ENCODE peak calls at places on chromosome 7, in eight cellular contexts. K, R, M, U, S, E, B and T are unnamed samples. For H3K27me3, the result is how much of the 10 kb centered on the place peaks cover.

GRCh38 chr7:11985376-11985775 is 153.4 kb upstream of the THSD7A start:
- DNase-seq in R (no peak), E (no peak), K (no peak), M (no peak), U (no peak), B (no peak), S (no peak), T (no peak)

GRCh38 chr7:140358771-140359095 is 39.6 kb downstream of the SLC37A3 start:
- DNase-seq in R (no peak), M (no peak), U (no peak), E (no peak), K (no peak), B (no peak), S (no peak), T (no peak)

GRCh38 chr7:117269895-117270294 is 53.0 kb downstream of the WNT2 start:
- DNase-seq in E (no peak), K (no peak), R (no peak), S (no peak), U (no peak), B (no peak), M (no peak), T (no peak)

GRCh38 chr7:47474937-47475879 is 106.7 kb downstream of the TNS3 start:
- DNase-seq in E (no peak), U (peak), S (peak), M (peak), K (peak), R (peak), B (peak), T (peak)

GRCh38 chr7:98399903-98400537 is 870 bp downstream of the BAIAP2L1 start:
- DNase-seq in R (no peak), E (no peak), M (no peak), U (no peak), S (no peak), B (no peak), K (peak), T (no peak)

GRCh38 chr7:16753932-16754571 is 497 bp downstream of the TSPAN13 start:
- DNase-seq in R (peak), B (no peak), U (peak), K (peak), E (no peak), S (peak), M (no peak), T (peak)

GRCh38 chr7:102455596-102455995 is 9.1 kb downstream of the ALKBH4 start:
- DNase-seq in S (no peak), K (no peak), B (no peak), R (no peak), M (no peak), U (no peak), E (no peak), T (no peak)

GRCh38 chr7:114422478-114423217 is 8.0 kb downstream of the FOXP2 start:
- DNase-seq in B (no peak), R (no peak), E (no peak), M (no peak), S (no peak), K (no peak), U (no peak), T (no peak)

GRCh38 chr7:69912846-69913245 is 314.6 kb downstream of the AUTS2 start:
- DNase-seq in S (no peak), R (no peak), E (no peak), B (no peak), K (no peak), U (no peak), M (no peak), T (no peak)

GRCh38 chr7:16051561-16052280 is 365.2 kb upstream of the MEOX2 start:
- DNase-seq in R (no peak), S (no peak), K (no peak), E (no peak), U (no peak), B (no peak), M (no peak), T (no peak)

GRCh38 chr7:55573526-55573925 is 1.2 kb upstream of the VOPP1 start:
- DNase-seq in M (no peak), B (no peak), U (no peak), E (no peak), S (no peak), R (no peak), K (no peak), T (no peak)

GRCh38 chr7:121595949-121596692 is 200.0 kb upstream of the FAM3C start:
- DNase-seq in U (no peak), E (no peak), R (no peak), S (no peak), B (no peak), K (no peak), M (no peak), T (no peak)

GRCh38 chr7:116075351-116076145 is 45.0 kb upstream of the TFEC start:
- DNase-seq in R (no peak), S (no peak), M (no peak), K (no peak), B (no peak), U (no peak), E (no peak), T (no peak)

GRCh38 chr7:25032774-25033743 is 53.1 kb upstream of the OSBPL3 start:
- DNase-seq in R (no peak), U (no peak), M (no peak), E (no peak), B (no peak), S (no peak), K (no peak), T (no peak)

GRCh38 chr7:41445951-41446350 is 256.9 kb downstream of the INHBA start:
- DNase-seq in R (no peak), S (no peak), M (no peak), B (no peak), U (no peak), E (no peak), K (no peak), T (no peak)

GRCh38 chr7:35004531-35005096 is 32.7 kb downstream of the DPY19L1 start:
- DNase-seq in U (no peak), M (no peak), S (no peak), R (no peak), B (no peak), K (no peak), E (no peak), T (no peak)

GRCh38 chr7:51040777-51041176 is 258.1 kb upstream of the GRB10 start:
- DNase-seq in B (no peak), U (no peak), K (no peak), R (no peak), M (no peak), E (no peak), S (no peak), T (no peak)
- H3K27me3 ChIP-seq in B (under half), U (under half), K (under half), R (under half), M (under half), E (under half), S (under half), T (under half)

GRCh38 chr7:31052841-31053601 is 913 bp downstream of the ADCYAP1R1 start:
- DNase-seq in M (no peak), S (no peak), R (no peak), B (no peak), U (no peak), E (no peak), K (no peak), T (peak)

GRCh38 chr7:31053986-31054385 is 1.9 kb downstream of the ADCYAP1R1 start:
- DNase-seq in K (no peak), B (no peak), U (no peak), S (no peak), E (no peak), R (no peak), M (no peak), T (no peak)

GRCh38 chr7:31052504-31052840 is 364 bp downstream of the ADCYAP1R1 start:
- DNase-seq in K (no peak), E (no peak), B (no peak), M (no peak), R (no peak), S (no peak), U (no peak), T (no peak)

GRCh38 chr7:31049001-31049765 is 2.9 kb upstream of the ADCYAP1R1 start:
- DNase-seq in B (no peak), S (no peak), M (no peak), K (no peak), R (no peak), U (no peak), E (no peak), T (no peak)

DNA sequence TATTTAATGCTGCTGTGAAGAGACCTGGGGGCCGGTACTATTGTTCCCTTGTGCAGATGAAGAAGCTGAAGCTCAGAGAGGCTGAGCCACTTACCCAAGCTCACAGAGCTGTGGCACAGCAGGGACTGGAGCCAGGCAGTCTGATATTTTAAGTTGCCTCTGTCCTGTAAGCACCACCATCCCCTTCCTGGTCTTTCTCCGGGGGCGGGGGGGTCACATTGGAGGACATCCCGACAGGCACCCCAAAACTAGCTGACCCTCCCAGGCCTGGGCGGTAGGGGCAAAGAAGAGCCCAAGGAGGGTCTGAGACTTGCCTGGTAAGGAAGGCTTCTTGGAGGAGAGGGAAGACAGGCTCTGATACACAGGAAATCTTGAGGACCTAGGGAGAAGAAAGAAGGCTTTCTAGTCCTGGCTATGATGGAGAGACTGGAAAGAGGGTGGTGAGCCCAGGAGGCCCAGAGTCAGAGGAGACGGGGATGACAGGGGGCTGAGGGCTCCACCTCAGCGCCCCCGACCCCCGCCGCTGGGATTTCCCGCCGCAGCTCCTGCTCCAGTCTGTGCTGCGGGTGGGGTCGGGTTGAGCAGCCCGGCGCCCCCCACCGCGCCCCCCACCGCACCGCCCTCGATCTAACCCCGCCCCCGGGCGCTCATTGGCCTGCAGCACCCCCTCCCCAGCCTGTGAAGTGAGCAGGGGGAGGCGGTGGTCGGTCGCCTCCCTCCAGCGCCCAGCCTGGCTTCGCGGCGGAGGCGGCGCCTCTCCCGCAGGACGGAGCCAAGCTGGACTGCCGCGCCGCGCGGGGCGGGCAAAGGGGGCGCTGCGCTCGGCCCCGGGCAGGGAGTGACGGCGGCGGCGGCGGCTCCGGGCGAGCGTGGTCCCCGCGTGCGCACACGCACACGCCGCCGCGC is at the start of gene ADCYAP1R1:
- DNase-seq in B (no peak), K (peak), E (no peak), U (peak), M (no peak), S (no peak), R (peak), T (peak)
- H3K27me3 ChIP-seq in B (half or more), K (half or more), E (under half), U (under half), M (under half), S (half or more), R (half or more), T (under half)

DNA sequence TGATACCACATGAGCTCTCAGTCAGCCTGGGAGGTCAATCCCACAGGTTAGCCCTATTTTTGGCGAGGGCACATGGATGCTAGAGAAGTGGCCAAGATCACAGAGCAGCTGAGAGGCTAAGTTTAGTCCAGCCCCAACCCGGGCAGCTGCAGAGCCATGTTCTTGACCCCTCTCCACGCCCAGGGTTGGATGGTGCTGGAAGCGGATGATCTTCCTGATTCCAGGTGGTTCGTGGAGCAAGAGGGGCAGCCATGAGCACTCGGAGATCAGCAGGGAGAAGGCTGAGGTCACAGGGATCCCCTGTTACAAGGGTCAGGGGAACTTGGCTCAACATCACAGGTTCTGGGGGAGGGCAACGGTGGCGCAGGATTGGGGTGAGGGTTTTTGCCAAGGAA is 29.3 kb downstream of the FOXL3 start:
- DNase-seq in M (no peak), K (no peak), R (no peak), E (no peak), B (no peak), U (no peak), S (peak), T (no peak)
- H3K27me3 ChIP-seq in M (under half), K (under half), R (under half), E (under half), B (under half), U (under half), S (under half), T (under half)

DNA sequence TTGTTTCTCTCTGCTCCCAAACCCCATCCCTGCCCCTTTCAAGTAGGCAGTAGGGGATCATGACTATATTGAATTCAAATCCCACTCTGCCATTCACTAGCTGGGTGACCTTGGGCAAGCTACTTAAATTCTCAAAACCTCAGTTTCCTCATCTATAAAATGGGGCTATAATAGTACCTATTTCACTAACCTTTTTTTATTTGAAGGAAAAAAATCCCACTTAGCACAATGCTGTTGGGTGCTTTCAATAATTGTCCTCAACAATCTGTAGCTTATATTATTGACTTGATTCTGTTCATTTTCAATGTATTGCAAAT is 190.4 kb upstream of the YAE1 start:
- DNase-seq in K (no peak), R (no peak), E (no peak), S (no peak), B (no peak), M (no peak), U (no peak), T (no peak)
- H3K27me3 ChIP-seq in K (under half), R (under half), E (under half), S (under half), B (under half), M (under half), U (under half), T (under half)

GRCh38 chr7:151412318-151412717 is 2.5 kb upstream of the WDR86 start:
- DNase-seq in S (no peak), K (no peak), U (no peak), E (no peak), B (no peak), R (no peak), M (no peak), T (no peak)
- H3K27me3 ChIP-seq in S (under half), K (under half), U (half or more), E (under half), B (half or more), R (half or more), M (under half), T (under half)

GRCh38 chr7:155372782-155373358 is 75.2 kb downstream of the INSIG1 start:
- DNase-seq in R (no peak), E (no peak), S (no peak), B (no peak), K (no peak), U (no peak), M (no peak), T (no peak)

GRCh38 chr7:155371884-155372781 is 74.5 kb downstream of the INSIG1 start:
- DNase-seq in U (no peak), M (no peak), S (peak), K (peak), B (no peak), E (no peak), R (no peak), T (peak)

GRCh38 chr7:155375337-155376277 is 77.9 kb downstream of the INSIG1 start:
- DNase-seq in R (no peak), M (no peak), U (no peak), K (no peak), S (no peak), E (no peak), B (no peak), T (no peak)

GRCh38 chr7:155374276-155375252 is 76.9 kb downstream of the INSIG1 start:
- DNase-seq in R (no peak), K (no peak), E (no peak), B (no peak), S (no peak), M (no peak), U (no peak), T (peak)

GRCh38 chr7:155373359-155374273 is 75.9 kb downstream of the INSIG1 start:
- DNase-seq in K (no peak), R (no peak), E (no peak), S (no peak), U (no peak), B (no peak), M (no peak), T (peak)
- H3K27me3 ChIP-seq in K (half or more), R (half or more), E (half or more), S (half or more), U (half or more), B (half or more), M (half or more), T (half or more)

GRCh38 chr7:158193446-158193845 is 394.2 kb downstream of the PTPRN2 start:
- DNase-seq in B (no peak), R (no peak), M (no peak), S (no peak), E (no peak), K (no peak), U (no peak), T (no peak)
- H3K27me3 ChIP-seq in B (under half), R (under half), M (under half), S (under half), E (under half), K (under half), U (under half), T (under half)

DNA sequence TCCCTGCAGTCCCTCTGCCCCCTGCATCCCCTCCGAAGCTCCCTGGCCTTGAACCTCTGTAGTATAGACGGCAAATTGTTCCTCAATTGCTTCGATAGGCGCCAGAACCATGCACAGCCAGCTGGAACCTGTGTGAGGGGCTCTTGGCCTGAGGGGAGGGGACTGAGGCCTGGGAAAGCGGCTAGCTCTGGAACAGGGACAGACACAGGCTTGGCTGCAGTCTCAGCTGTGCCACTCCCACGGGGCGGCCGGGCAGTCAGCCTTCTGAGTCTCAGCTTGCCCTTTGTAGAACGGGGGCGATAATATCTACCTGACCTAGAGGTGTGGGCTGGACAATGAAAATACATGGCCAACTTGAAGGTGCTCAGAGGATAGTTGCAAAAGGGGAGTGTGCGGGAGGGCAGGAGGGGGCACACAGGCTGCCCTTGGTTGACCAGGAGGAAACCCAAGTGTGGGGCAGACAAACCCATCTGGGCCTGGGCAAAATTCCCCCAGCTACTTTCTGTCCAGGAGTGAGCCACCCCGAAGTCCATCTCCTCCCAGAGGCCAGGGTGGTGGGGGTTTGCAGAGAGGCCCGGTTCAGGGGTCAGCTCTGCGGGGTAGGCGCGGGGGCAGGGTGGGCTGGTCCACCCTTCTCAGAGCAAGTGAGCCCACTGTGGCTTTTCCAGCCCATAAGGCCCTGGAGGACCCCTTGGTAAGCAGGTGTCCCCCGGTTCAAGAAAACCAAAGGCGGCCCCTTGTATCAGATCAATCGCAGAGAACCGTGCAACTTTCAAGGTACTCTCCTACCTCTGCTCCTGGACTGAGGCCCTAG is 4.6 kb downstream of the CRYGN start:
- DNase-seq in E (no peak), R (no peak), M (no peak), U (no peak), K (no peak), S (no peak), B (peak), T (peak)
- H3K27me3 ChIP-seq in E (under half), R (under half), M (under half), U (under half), K (under half), S (under half), B (under half), T (under half)